ENCODE peak calls at places on chromosomes 13 and 19, in eight cellular contexts. W is heart right ventricle; L is body of pancreas; U is PC-3; E is tibial artery; V is upper lobe of left lung; G is CD4-positive, alpha-beta memory T cell; I is esophagus squamous epithelium. C is an unnamed sample.

GRCh38 chr13:107370036-107370785 is 802.3 kb upstream of the ARGLU1 start:
- DNase-seq in W (no peak), L (no peak), U (peak; percentile 50), E (no peak), V (no peak), G (no peak), I (no peak), C (no peak)

GRCh38 chr19:36436531-36436930 is 18.1 kb upstream of the ZFP82 start:
- DNase-seq in W (no peak), L (no peak), U (peak; percentile 3), E (no peak), V (no peak), G (no peak), I (no peak), C (no peak)

GRCh38 chr13:44921478-44921877 is 67.8 kb downstream of the NUFIP1 start:
- DNase-seq in W (no peak), L (no peak), U (no peak), E (no peak), V (no peak), G (no peak), I (no peak), C (no peak)

GRCh38 chr13:95552539-95553270 is at the start of gene CLDN10:
- DNase-seq in W (no peak), L (peak; percentile 85), U (no peak), E (no peak), V (peak; percentile 75), G (no peak), I (no peak), C (no peak)

GRCh38 chr13:61294467-61295186 is 121.0 kb downstream of the PCDH20 start:
- DNase-seq in W (no peak), L (no peak), U (no peak), E (no peak), V (no peak), G (no peak), I (no peak), C (no peak)

GRCh38 chr13:101799196-101799595 is 346.7 kb downstream of the ITGBL1 start:
- DNase-seq in W (no peak), L (no peak), U (no peak), E (no peak), V (no peak), G (no peak), I (no peak), C (no peak)

GRCh38 chr13:37526710-37527446 is 71.7 kb downstream of the POSTN start:
- DNase-seq in W (no peak), L (no peak), U (no peak), E (no peak), V (no peak), G (no peak), I (no peak), C (no peak)

GRCh38 chr19:33535176-33535575 is 13.6 kb upstream of the PEPD start:
- DNase-seq in W (no peak), L (no peak), U (no peak), E (no peak), V (no peak), G (no peak), I (no peak), C (no peak)

GRCh38 chr19:30078381-30078910 is 136.4 kb downstream of the URI1 start:
- DNase-seq in W (no peak), L (no peak), U (no peak), E (no peak), V (no peak), G (no peak), I (no peak), C (no peak)

GRCh38 chr19:23996549-23996948 is 81.9 kb downstream of the ZNF726 start:
- DNase-seq in W (no peak), L (no peak), U (peak; percentile 20), E (no peak), V (no peak), G (no peak), I (no peak), C (no peak)

GRCh38 chr13:32647926-32648325 is 61.7 kb downstream of the PDS5B start:
- DNase-seq in W (no peak), L (no peak), U (no peak), E (no peak), V (no peak), G (no peak), I (no peak), C (peak; percentile 7)

GRCh38 chr13:94224670-94225069 is 254.8 kb downstream of the DCT start:
- DNase-seq in W (no peak), L (no peak), U (no peak), E (no peak), V (no peak), G (no peak), I (no peak), C (no peak)

GRCh38 chr19:13023666-13024065 is 28.4 kb downstream of the NFIX start:
- DNase-seq in W (no peak), L (no peak), U (peak; percentile 28), E (no peak), V (no peak), G (no peak), I (no peak), C (no peak)

GRCh38 chr13:27339299-27339698 is 68.7 kb downstream of the RASL11A start:
- DNase-seq in W (no peak), L (peak; percentile 25), U (peak; percentile 71), E (no peak), V (no peak), G (no peak), I (no peak), C (peak; percentile 37)

GRCh38 chr19:33157906-33158305 is 26.0 kb downstream of the WDR88 start:
- DNase-seq in W (no peak), L (no peak), U (no peak), E (no peak), V (no peak), G (no peak), I (no peak), C (no peak)

GRCh38 chr19:38441660-38442348 is 8.3 kb downstream of the RYR1 start:
- DNase-seq in W (no peak), L (no peak), U (no peak), E (no peak), V (no peak), G (no peak), I (no peak), C (no peak)

GRCh38 chr13:113840541-113841354 is 23.1 kb downstream of the GAS6 start:
- DNase-seq in W (no peak), L (no peak), U (no peak), E (no peak), V (peak; percentile 72), G (no peak), I (no peak), C (no peak)

GRCh38 chr13:64718116-64718515 is 2512.0 kb downstream of the PCDH9 start:
- DNase-seq in W (no peak), L (no peak), U (no peak), E (no peak), V (no peak), G (no peak), I (no peak), C (no peak)

GRCh38 chr13:101178394-101178793 is 237.9 kb downstream of the NALCN start:
- DNase-seq in W (no peak), L (no peak), U (no peak), E (no peak), V (no peak), G (no peak), I (no peak), C (no peak)

GRCh38 chr19:47414469-47414868 is 4.9 kb downstream of the MEIS3 start:
- DNase-seq in W (no peak), L (peak; percentile 28), U (peak; percentile 57), E (no peak), V (peak; percentile 79), G (no peak), I (no peak), C (no peak)

GRCh38 chr19:36449059-36449670 is 30.7 kb upstream of the ZFP82 start:
- DNase-seq in W (no peak), L (no peak), U (no peak), E (no peak), V (no peak), G (no peak), I (no peak), C (no peak)

GRCh38 chr19:33646306-33646705 is 24.6 kb downstream of the CHST8 start:
- DNase-seq in W (no peak), L (no peak), U (no peak), E (no peak), V (no peak), G (no peak), I (no peak), C (no peak)

GRCh38 chr13:42119875-42120274 is 71.4 kb downstream of the DGKH start:
- DNase-seq in W (no peak), L (no peak), U (no peak), E (no peak), V (no peak), G (no peak), I (no peak), C (no peak)

DNA sequence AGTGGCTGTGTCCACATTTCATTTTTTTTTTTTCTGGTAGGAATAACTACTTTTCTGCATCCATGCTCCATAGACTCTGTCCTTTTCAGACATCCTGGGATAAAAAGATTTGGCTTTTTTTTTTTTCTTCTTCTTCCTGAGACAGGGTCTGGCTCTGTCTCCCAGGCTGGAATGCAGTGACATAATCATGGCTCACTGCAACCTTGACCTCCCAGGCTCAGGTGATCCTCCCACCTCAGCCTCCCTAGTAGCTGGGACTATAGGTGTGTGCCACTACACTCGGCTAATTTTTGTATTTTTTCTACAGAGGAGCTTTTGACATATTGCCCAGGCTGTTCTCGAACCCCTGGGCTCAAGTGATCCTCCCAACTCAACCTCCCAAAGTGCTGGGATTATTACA is 4.1 kb upstream of the ICAM3 start:
- DNase-seq in W (no peak), L (no peak), U (peak; percentile 20), E (no peak), V (no peak), G (no peak), I (no peak), C (no peak)
- H3K27ac ChIP-seq in W (no peak overlapping the region), L (no peak overlapping the region), U (no peak overlapping the region), E (no peak overlapping the region), V (no peak overlapping the region), G (no peak overlapping the region), I (no peak overlapping the region), C (no peak overlapping the region)

GRCh38 chr19:55720214-55720746 is 17.9 kb downstream of the NLRP9 start:
- DNase-seq in W (no peak), L (no peak), U (no peak), E (no peak), V (no peak), G (no peak), I (no peak), C (no peak)
- H3K4me3 ChIP-seq in W (no peak overlapping the region), L (no peak overlapping the region), U (no peak overlapping the region), E (no peak overlapping the region), V (no peak overlapping the region), G (no peak overlapping the region), I (no peak overlapping the region), C (no peak overlapping the region)

GRCh38 chr13:40383132-40383531 is 283.3 kb downstream of the FOXO1 start:
- DNase-seq in W (no peak), L (no peak), U (peak; percentile 22), E (no peak), V (peak; percentile 53), G (no peak), I (no peak), C (no peak)
- H3K4me1 ChIP-seq in W (peaks cover 5% of the 10 kb centered on the region), L (no peaks in the 10 kb centered on the region), U (no peaks in the 10 kb centered on the region), E (no peaks in the 10 kb centered on the region), V (no peaks in the 10 kb centered on the region), G (peaks cover 13% of the 10 kb centered on the region), I (peaks cover 8% of the 10 kb centered on the region), C (peaks cover 16% of the 10 kb centered on the region)

DNA sequence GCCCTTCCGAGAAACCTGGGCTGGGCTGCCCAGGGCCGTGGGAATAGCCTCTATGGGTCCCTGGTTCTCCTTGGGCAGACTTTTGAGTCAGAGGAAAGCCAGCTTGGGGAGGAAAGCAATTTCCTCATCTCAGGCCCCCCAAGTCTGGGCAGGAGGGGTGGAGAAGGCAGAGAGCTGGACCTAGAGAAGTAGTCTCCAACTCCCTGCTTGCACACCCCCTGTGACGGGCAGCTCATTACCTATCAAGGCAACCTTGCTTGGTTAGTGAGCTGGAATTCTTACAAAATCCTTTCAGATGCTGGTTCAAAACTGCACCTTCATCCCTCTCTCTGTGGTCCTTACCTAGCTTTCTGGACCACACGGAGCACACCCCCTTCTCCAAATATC is 33.9 kb downstream of the ACTL9 start:
- DNase-seq in W (no peak), L (no peak), U (no peak), E (no peak), V (no peak), G (no peak), I (no peak), C (no peak)
- H3K27ac ChIP-seq in W (no peak overlapping the region), L (no peak overlapping the region), U (no peak overlapping the region), E (no peak overlapping the region), V (no peak overlapping the region), G (no peak overlapping the region), I (no peak overlapping the region), C (no peak overlapping the region)